ENCODE peak calls at places on chromosomes 3 and 15, in five cellular contexts. One of them, this sample, is unnamed.

GRCh38 chr3:109532257-109533216 is 195.2 kb upstream of the DPPA4 start:
- DNase-seq in iris pigment epithelial cell: peak; percentile 89
- DNase-seq in NCI-H460: peak; percentile 17
- DNase-seq in NCI-H2029: no peak
- DNase-seq in GM04504: peak; percentile 66
- DNase-seq in this sample: peak; percentile 11

GRCh38 chr3:56855856-56856538 is 54.2 kb upstream of the ARHGEF3 start:
- DNase-seq in iris pigment epithelial cell: peak; percentile 57
- DNase-seq in NCI-H460: no peak
- DNase-seq in NCI-H2029: no peak
- DNase-seq in GM04504: no peak
- DNase-seq in this sample: no peak

GRCh38 chr3:47006145-47006651 is 26.7 kb downstream of the NBEAL2 start:
- DNase-seq in iris pigment epithelial cell: no peak
- DNase-seq in NCI-H460: no peak
- DNase-seq in NCI-H2029: no peak
- DNase-seq in GM04504: no peak
- DNase-seq in this sample: no peak

GRCh38 chr15:101296418-101297405 is 1.7 kb upstream of the SNRPA1 start:
- DNase-seq in iris pigment epithelial cell: peak; percentile 66
- DNase-seq in NCI-H460: peak; percentile 73
- DNase-seq in NCI-H2029: no peak
- DNase-seq in GM04504: no peak
- DNase-seq in this sample: no peak

GRCh38 chr3:65979152-65979551 is 59.6 kb downstream of the MAGI1 start:
- DNase-seq in iris pigment epithelial cell: peak; percentile 85
- DNase-seq in NCI-H460: no peak
- DNase-seq in NCI-H2029: no peak
- DNase-seq in GM04504: peak; percentile 84
- DNase-seq in this sample: peak; percentile 71

GRCh38 chr3:52784021-52784621 is 6.7 kb downstream of the ITIH1 start:
- DNase-seq in iris pigment epithelial cell: no peak
- DNase-seq in NCI-H460: no peak
- DNase-seq in NCI-H2029: no peak
- DNase-seq in GM04504: no peak
- DNase-seq in this sample: no peak

GRCh38 chr15:33442449-33442848 is 131.7 kb downstream of the RYR3 start:
- DNase-seq in iris pigment epithelial cell: no peak
- DNase-seq in NCI-H460: no peak
- DNase-seq in NCI-H2029: no peak
- DNase-seq in GM04504: no peak
- DNase-seq in this sample: no peak

GRCh38 chr3:10919636-10920035 is 72.9 kb upstream of the SLC6A1 start:
- DNase-seq in iris pigment epithelial cell: no peak
- DNase-seq in NCI-H460: no peak
- DNase-seq in NCI-H2029: no peak
- DNase-seq in GM04504: no peak
- DNase-seq in this sample: no peak

GRCh38 chr15:78995921-78996780 is 51.3 kb upstream of the CTSH start:
- DNase-seq in iris pigment epithelial cell: no peak
- DNase-seq in NCI-H460: no peak
- DNase-seq in NCI-H2029: no peak
- DNase-seq in GM04504: no peak
- DNase-seq in this sample: no peak

GRCh38 chr3:183489455-183490210 is 61.2 kb upstream of the MCF2L2 start:
- DNase-seq in iris pigment epithelial cell: peak; percentile 74
- DNase-seq in NCI-H460: no peak
- DNase-seq in NCI-H2029: no peak
- DNase-seq in GM04504: no peak
- DNase-seq in this sample: no peak

GRCh38 chr15:25683911-25684310 is 179.2 kb downstream of the ATP10A start:
- DNase-seq in iris pigment epithelial cell: no peak
- DNase-seq in NCI-H460: no peak
- DNase-seq in NCI-H2029: no peak
- DNase-seq in GM04504: no peak
- DNase-seq in this sample: no peak

This sample was measured in AG09309.